ENCODE peak calls at places on chromosomes 12 and 14, in five cellular contexts. N is A549, M is K562, R is HepG2, S is H1. F is an unnamed sample.

GRCh38 chr12:84676787-84677186 is 235.8 kb downstream of the SLC6A15 start:
- DNase-seq in N (no peak), M (no peak), R (no peak), S (no peak), F (no peak)

GRCh38 chr14:55412686-55413085 is 1.1 kb upstream of the ATG14 start:
- DNase-seq in N (no peak), M (no peak), R (no peak), S (no peak), F (no peak)

GRCh38 chr14:68111733-68112270 is 292.2 kb downstream of the RAD51B start:
- DNase-seq in N (no peak), M (no peak), R (no peak), S (no peak), F (no peak)

GRCh38 chr14:95361373-95362179 is 41.9 kb upstream of the CLMN start:
- DNase-seq in N (peak; percentile 53), M (peak; percentile 71), R (no peak), S (peak; percentile 86), F (no peak)

GRCh38 chr14:23103581-23103980 is 1.2 kb downstream of the CIROP start:
- DNase-seq in N (no peak), M (no peak), R (no peak), S (no peak), F (no peak)

GRCh38 chr12:42698213-42698612 is 108.7 kb upstream of the PRICKLE1 start:
- DNase-seq in N (no peak), M (no peak), R (no peak), S (no peak), F (no peak)

GRCh38 chr12:42732908-42733411 is 143.4 kb upstream of the PRICKLE1 start:
- DNase-seq in N (no peak), M (no peak), R (no peak), S (no peak), F (no peak)

GRCh38 chr12:75781532-75782046 is 250.0 kb downstream of the PHLDA1 start:
- DNase-seq in N (peak; percentile 64), M (peak; percentile 32), R (no peak), S (no peak), F (peak; percentile 81)

GRCh38 chr12:104859144-104859543 is 98.9 kb downstream of the SLC41A2 start:
- DNase-seq in N (no peak), M (no peak), R (no peak), S (no peak), F (peak; percentile 61)

GRCh38 chr12:71536279-71536938 is 96.8 kb downstream of the LGR5 start:
- DNase-seq in N (no peak), M (no peak), R (peak; percentile 76), S (no peak), F (no peak)

GRCh38 chr12:51441583-51441982 is 17.0 kb downstream of the SLC4A8 start:
- DNase-seq in N (no peak), M (no peak), R (no peak), S (no peak), F (peak; percentile 95)

GRCh38 chr12:24356189-24356708 is 406.8 kb upstream of the SOX5 start:
- DNase-seq in N (no peak), M (no peak), R (no peak), S (no peak), F (no peak)

GRCh38 chr12:68743416-68743815 is 2.6 kb upstream of the SLC35E3 start:
- DNase-seq in N (no peak), M (no peak), R (no peak), S (no peak), F (no peak)

GRCh38 chr12:56593909-56594621 is 36.1 kb downstream of the BAZ2A start:
- DNase-seq in N (peak; percentile 75), M (peak; percentile 63), R (peak; percentile 35), S (peak; percentile 84), F (peak; percentile 81)

GRCh38 chr14:52917732-52918131 is 33.1 kb downstream of the FERMT2 start:
- DNase-seq in N (no peak), M (no peak), R (no peak), S (no peak), F (no peak)

GRCh38 chr12:26791328-26791791 is 41.6 kb downstream of the ITPR2 start:
- DNase-seq in N (no peak), M (no peak), R (no peak), S (no peak), F (peak; percentile 43)

GRCh38 chr12:19688489-19688888 is 249.2 kb downstream of the AEBP2 start:
- DNase-seq in N (no peak), M (no peak), R (no peak), S (no peak), F (peak; percentile 62)

GRCh38 chr14:33229269-33229924 is 290.7 kb downstream of the NPAS3 start:
- DNase-seq in N (no peak), M (no peak), R (no peak), S (no peak), F (no peak)

GRCh38 chr12:105485321-105485910 is 154.9 kb downstream of the C12orf75 start:
- DNase-seq in N (peak; percentile 22), M (no peak), R (no peak), S (no peak), F (peak; percentile 65)

GRCh38 chr12:122028165-122028591 is 6.5 kb downstream of the BCL7A start:
- DNase-seq in N (no peak), M (no peak), R (no peak), S (no peak), F (no peak)

GRCh38 chr14:59055439-59056045 is 132.9 kb upstream of the DAAM1 start:
- DNase-seq in N (peak; percentile 28), M (peak; percentile 12), R (peak; percentile 21), S (no peak), F (peak; percentile 72)

GRCh38 chr12:124397807-124398577 is 103.1 kb downstream of the RFLNA start:
- DNase-seq in N (no peak), M (no peak), R (no peak), S (no peak), F (peak; percentile 41)

GRCh38 chr14:88256997-88257755 is 65.9 kb downstream of the KCNK10 start:
- DNase-seq in N (no peak), M (no peak), R (no peak), S (no peak), F (no peak)

GRCh38 chr14:23577004-23577681 is 1.4 kb downstream of the JPH4 start:
- DNase-seq in N (no peak), M (no peak), R (no peak), S (peak; percentile 77), F (no peak)

GRCh38 chr12:70854138-70854537 is 66.4 kb downstream of the PTPRR start:
- DNase-seq in N (no peak), M (no peak), R (no peak), S (no peak), F (no peak)

GRCh38 chr12:50057000-50057841 is at the start of gene ASIC1:
- DNase-seq in N (peak; percentile 70), M (peak; percentile 83), R (no peak), S (peak; percentile 78), F (peak; percentile 67)

GRCh38 chr12:120539303-120539702 is 5.1 kb downstream of the RNF10 start:
- DNase-seq in N (peak; percentile 23), M (no peak), R (no peak), S (no peak), F (peak; percentile 55)

GRCh38 chr12:6494968-6495367 is 1.1 kb downstream of the NCAPD2 start:
- DNase-seq in N (no peak), M (no peak), R (no peak), S (no peak), F (no peak)

GRCh38 chr12:7934153-7934552 is 1.8 kb downstream of the SLC2A3 start:
- DNase-seq in N (no peak), M (peak; percentile 19), R (no peak), S (no peak), F (no peak)

GRCh38 chr12:111084172-111084571 is 163.8 kb upstream of the MYL2 start:
- DNase-seq in N (no peak), M (no peak), R (no peak), S (no peak), F (no peak)

GRCh38 chr12:27236498-27236897 is 7.6 kb upstream of the STK38L start:
- DNase-seq in N (no peak), M (no peak), R (no peak), S (no peak), F (peak; percentile 50)

GRCh38 chr14:68794856-68795601 is 2.2 kb upstream of the ZFP36L1 start:
- DNase-seq in N (peak; percentile 74), M (peak; percentile 47), R (no peak), S (no peak), F (peak; percentile 95)

GRCh38 chr14:67748312-67748711 is 46.6 kb downstream of the RDH12 start:
- DNase-seq in N (no peak), M (no peak), R (no peak), S (no peak), F (no peak)

GRCh38 chr12:107027304-107028053 is 40.5 kb upstream of the MTERF2 start:
- DNase-seq in N (peak; percentile 87), M (no peak), R (peak; percentile 66), S (no peak), F (peak; percentile 96)

GRCh38 chr14:81437226-81437625 is 37.1 kb upstream of the STON2 start:
- DNase-seq in N (no peak), M (no peak), R (no peak), S (no peak), F (no peak)

GRCh38 chr14:72434856-72435255 is 459.0 kb downstream of the DPF3 start:
- DNase-seq in N (no peak), M (no peak), R (no peak), S (no peak), F (no peak)

GRCh38 chr14:66634876-66635275 is 126.9 kb downstream of the GPHN start:
- DNase-seq in N (no peak), M (no peak), R (peak; percentile 21), S (no peak), F (no peak)

GRCh38 chr12:123120452-123121166 is 30.3 kb downstream of the PITPNM2 start:
- DNase-seq in N (no peak), M (no peak), R (no peak), S (no peak), F (no peak)
- TF ChIP-seq MAFK in N (no peak), M (no peak), R (no peak), S (no peak), F (no peak)

GRCh38 chr14:92744198-92744597 is 4.2 kb downstream of the LGMN start:
- DNase-seq in N (no peak), M (no peak), R (no peak), S (no peak), F (no peak)
- TF ChIP-seq RAD21 in N (no peak), M (no peak), R (no peak), S (no peak), F (no peak)

GRCh38 chr12:2548095-2548494 is 246.7 kb upstream of the FKBP4 start:
- DNase-seq in N (no peak), M (no peak), R (no peak), S (no peak), F (peak; percentile 4)
- TF ChIP-seq MAFK in N (no peak), M (no peak), R (no peak), S (no peak), F (no peak)

GRCh38 chr12:28578361-28578760 is 388.1 kb downstream of the CCDC91 start:
- DNase-seq in N (no peak), M (no peak), R (no peak), S (no peak), F (no peak)
- TF ChIP-seq RAD21 in N (no peak), M (no peak), R (no peak), S (no peak), F (no peak)